ENCODE peak calls at places on chromosomes 2 and 18, in six cellular contexts. One of them, this sample, is unnamed. For H3K27me3, the result is how much of the 10 kb centered on the place peaks cover.

GRCh38 chr2:84939426-84940087 is 31.4 kb upstream of the KCMF1 start:
- DNase-seq in adrenal gland: no peak
- DNase-seq in Peyer's patch: peak
- DNase-seq in body of pancreas: peak
- DNase-seq in ovary: no peak
- DNase-seq in sigmoid colon: peak
- DNase-seq in this sample: no peak

GRCh38 chr2:157989227-157989626 is 112.4 kb upstream of the UPP2 start:
- DNase-seq in body of pancreas: no peak
- DNase-seq in ovary: no peak
- DNase-seq in sigmoid colon: no peak
- DNase-seq in adrenal gland: no peak
- DNase-seq in Peyer's patch: no peak
- DNase-seq in this sample: no peak

GRCh38 chr18:23237524-23238151 is 102.4 kb downstream of the CABLES1 start:
- DNase-seq in ovary: peak
- DNase-seq in sigmoid colon: peak
- DNase-seq in adrenal gland: peak
- DNase-seq in body of pancreas: peak
- DNase-seq in Peyer's patch: peak
- DNase-seq in this sample: peak

GRCh38 chr2:217854684-217855083 is 148.1 kb downstream of the TNS1 start:
- DNase-seq in ovary: no peak
- DNase-seq in sigmoid colon: no peak
- DNase-seq in adrenal gland: no peak
- DNase-seq in body of pancreas: no peak
- DNase-seq in Peyer's patch: no peak
- DNase-seq in this sample: no peak

GRCh38 chr18:40883271-40883670 is 1071.8 kb upstream of the PIK3C3 start:
- DNase-seq in body of pancreas: no peak
- DNase-seq in Peyer's patch: no peak
- DNase-seq in adrenal gland: no peak
- DNase-seq in ovary: no peak
- DNase-seq in sigmoid colon: no peak
- DNase-seq in this sample: no peak

GRCh38 chr2:73134471-73134870 is 21.7 kb upstream of the RAB11FIP5 start:
- DNase-seq in ovary: no peak
- DNase-seq in adrenal gland: no peak
- DNase-seq in body of pancreas: no peak
- DNase-seq in Peyer's patch: no peak
- DNase-seq in sigmoid colon: no peak
- DNase-seq in this sample: no peak

GRCh38 chr2:7014201-7014640 is 97.0 kb downstream of the RNF144A start:
- DNase-seq in Peyer's patch: no peak
- DNase-seq in sigmoid colon: no peak
- DNase-seq in ovary: no peak
- DNase-seq in body of pancreas: no peak
- DNase-seq in adrenal gland: no peak
- DNase-seq in this sample: peak

GRCh38 chr2:158586491-158586890 is 129.7 kb downstream of the PKP4 start:
- DNase-seq in body of pancreas: no peak
- DNase-seq in Peyer's patch: no peak
- DNase-seq in ovary: no peak
- DNase-seq in adrenal gland: no peak
- DNase-seq in sigmoid colon: no peak
- DNase-seq in this sample: no peak

GRCh38 chr2:70861774-70862644 is 26.4 kb upstream of the CD207 start:
- DNase-seq in sigmoid colon: peak
- DNase-seq in adrenal gland: peak
- DNase-seq in Peyer's patch: peak
- DNase-seq in ovary: peak
- DNase-seq in body of pancreas: peak
- DNase-seq in this sample: peak

GRCh38 chr2:200127852-200128251 is 172.5 kb downstream of the MAIP1 start:
- DNase-seq in ovary: no peak
- DNase-seq in sigmoid colon: no peak
- DNase-seq in body of pancreas: no peak
- DNase-seq in adrenal gland: no peak
- DNase-seq in Peyer's patch: no peak
- DNase-seq in this sample: no peak

GRCh38 chr2:57291209-57291608 is 755.4 kb upstream of the VRK2 start:
- DNase-seq in ovary: no peak
- DNase-seq in adrenal gland: no peak
- DNase-seq in sigmoid colon: no peak
- DNase-seq in body of pancreas: peak
- DNase-seq in Peyer's patch: no peak
- DNase-seq in this sample: no peak

GRCh38 chr2:238558456-238559099 is 131.9 kb downstream of the ASB1 start:
- DNase-seq in body of pancreas: no peak
- DNase-seq in sigmoid colon: no peak
- DNase-seq in ovary: no peak
- DNase-seq in adrenal gland: no peak
- DNase-seq in Peyer's patch: no peak
- DNase-seq in this sample: no peak

GRCh38 chr2:191501390-191502168 is 176.4 kb upstream of the NABP1 start:
- DNase-seq in body of pancreas: no peak
- DNase-seq in Peyer's patch: no peak
- DNase-seq in ovary: no peak
- DNase-seq in sigmoid colon: no peak
- DNase-seq in adrenal gland: no peak
- DNase-seq in this sample: no peak

GRCh38 chr2:175003875-175004729 is 1.1 kb downstream of the CHN1 start:
- DNase-seq in ovary: no peak
- DNase-seq in Peyer's patch: no peak
- DNase-seq in body of pancreas: no peak
- DNase-seq in sigmoid colon: no peak
- DNase-seq in adrenal gland: peak
- DNase-seq in this sample: peak

GRCh38 chr18:51867767-51868166 is 472.2 kb upstream of the DCC start:
- DNase-seq in adrenal gland: no peak
- DNase-seq in ovary: no peak
- DNase-seq in body of pancreas: no peak
- DNase-seq in sigmoid colon: no peak
- DNase-seq in Peyer's patch: no peak
- DNase-seq in this sample: peak

GRCh38 chr2:202121532-202122166 is 48.6 kb downstream of the KIAA2012 start:
- DNase-seq in body of pancreas: peak
- DNase-seq in Peyer's patch: no peak
- DNase-seq in adrenal gland: no peak
- DNase-seq in ovary: no peak
- DNase-seq in sigmoid colon: no peak
- DNase-seq in this sample: no peak

GRCh38 chr2:196201229-196201998 is 30.0 kb upstream of the STK17B start:
- DNase-seq in Peyer's patch: no peak
- DNase-seq in body of pancreas: no peak
- DNase-seq in sigmoid colon: no peak
- DNase-seq in ovary: no peak
- DNase-seq in adrenal gland: no peak
- DNase-seq in this sample: no peak

GRCh38 chr2:194819367-194819766 is 837.7 kb upstream of the SLC39A10 start:
- DNase-seq in body of pancreas: no peak
- DNase-seq in adrenal gland: no peak
- DNase-seq in sigmoid colon: no peak
- DNase-seq in ovary: no peak
- DNase-seq in Peyer's patch: no peak
- DNase-seq in this sample: no peak

GRCh38 chr2:68491582-68491981 is 24.2 kb downstream of the APLF start:
- DNase-seq in ovary: no peak
- DNase-seq in Peyer's patch: no peak
- DNase-seq in adrenal gland: no peak
- DNase-seq in sigmoid colon: no peak
- DNase-seq in body of pancreas: no peak
- DNase-seq in this sample: no peak

GRCh38 chr2:105886029-105886454 is 141.3 kb downstream of the NCK2 start:
- DNase-seq in adrenal gland: peak
- DNase-seq in sigmoid colon: no peak
- DNase-seq in ovary: no peak
- DNase-seq in Peyer's patch: no peak
- DNase-seq in body of pancreas: no peak
- DNase-seq in this sample: no peak

GRCh38 chr2:33681333-33681732 is 82.2 kb upstream of the FAM98A start:
- DNase-seq in sigmoid colon: no peak
- DNase-seq in adrenal gland: no peak
- DNase-seq in body of pancreas: no peak
- DNase-seq in Peyer's patch: no peak
- DNase-seq in ovary: no peak
- DNase-seq in this sample: no peak

GRCh38 chr18:59961086-59961485 is 61.3 kb downstream of the PMAIP1 start:
- DNase-seq in sigmoid colon: no peak
- DNase-seq in adrenal gland: no peak
- DNase-seq in body of pancreas: peak
- DNase-seq in Peyer's patch: no peak
- DNase-seq in ovary: no peak
- DNase-seq in this sample: no peak

GRCh38 chr18:79368681-79369080 is 27.0 kb upstream of the NFATC1 start:
- DNase-seq in adrenal gland: no peak
- DNase-seq in Peyer's patch: no peak
- DNase-seq in sigmoid colon: no peak
- DNase-seq in body of pancreas: no peak
- DNase-seq in ovary: no peak
- DNase-seq in this sample: peak

GRCh38 chr2:209501579-209501978 is 77.7 kb downstream of the MAP2 start:
- DNase-seq in sigmoid colon: no peak
- DNase-seq in Peyer's patch: no peak
- DNase-seq in body of pancreas: no peak
- DNase-seq in adrenal gland: no peak
- DNase-seq in ovary: no peak
- DNase-seq in this sample: no peak

GRCh38 chr2:45765847-45766254 is 114.4 kb downstream of the PRKCE start:
- DNase-seq in sigmoid colon: no peak
- DNase-seq in body of pancreas: peak
- DNase-seq in Peyer's patch: no peak
- DNase-seq in ovary: no peak
- DNase-seq in adrenal gland: no peak
- DNase-seq in this sample: no peak

GRCh38 chr18:12534820-12535219 is 123.1 kb downstream of the SPIRE1 start:
- DNase-seq in sigmoid colon: no peak
- DNase-seq in body of pancreas: no peak
- DNase-seq in ovary: no peak
- DNase-seq in Peyer's patch: no peak
- DNase-seq in adrenal gland: no peak
- DNase-seq in this sample: no peak

GRCh38 chr2:109387221-109387735 is 226.5 kb downstream of the SEPTIN10 start:
- DNase-seq in ovary: no peak
- DNase-seq in adrenal gland: no peak
- DNase-seq in Peyer's patch: peak
- DNase-seq in body of pancreas: no peak
- DNase-seq in sigmoid colon: peak
- DNase-seq in this sample: no peak

GRCh38 chr2:147450661-147451060 is 394.2 kb upstream of the ACVR2A start:
- DNase-seq in sigmoid colon: no peak
- DNase-seq in Peyer's patch: no peak
- DNase-seq in body of pancreas: no peak
- DNase-seq in ovary: no peak
- DNase-seq in adrenal gland: no peak
- DNase-seq in this sample: no peak

GRCh38 chr2:36780231-36780808 is 83.8 kb downstream of the VIT start:
- DNase-seq in Peyer's patch: no peak
- DNase-seq in sigmoid colon: no peak
- DNase-seq in ovary: no peak
- DNase-seq in body of pancreas: no peak
- DNase-seq in adrenal gland: no peak
- DNase-seq in this sample: no peak

GRCh38 chr2:71618327-71619113 is 165.2 kb downstream of the DYSF start:
- DNase-seq in Peyer's patch: peak
- DNase-seq in ovary: no peak
- DNase-seq in adrenal gland: no peak
- DNase-seq in sigmoid colon: peak
- DNase-seq in body of pancreas: no peak
- DNase-seq in this sample: peak

GRCh38 chr18:3806656-3807055 is 356.7 kb downstream of the TGIF1 start:
- DNase-seq in ovary: no peak
- DNase-seq in adrenal gland: no peak
- DNase-seq in Peyer's patch: no peak
- DNase-seq in sigmoid colon: no peak
- DNase-seq in body of pancreas: no peak
- DNase-seq in this sample: no peak

GRCh38 chr2:30446602-30447148 is 371 bp upstream of the LCLAT1 start:
- DNase-seq in adrenal gland: no peak
- DNase-seq in body of pancreas: no peak
- DNase-seq in ovary: no peak
- DNase-seq in Peyer's patch: no peak
- DNase-seq in sigmoid colon: no peak
- DNase-seq in this sample: no peak

GRCh38 chr2:30450025-30450424 is 3.0 kb downstream of the LCLAT1 start:
- DNase-seq in sigmoid colon: no peak
- DNase-seq in ovary: no peak
- DNase-seq in adrenal gland: no peak
- DNase-seq in Peyer's patch: no peak
- DNase-seq in body of pancreas: peak
- DNase-seq in this sample: no peak

GRCh38 chr2:30445266-30445821 is 1.7 kb upstream of the LCLAT1 start:
- DNase-seq in adrenal gland: no peak
- DNase-seq in body of pancreas: no peak
- DNase-seq in sigmoid colon: no peak
- DNase-seq in ovary: no peak
- DNase-seq in Peyer's patch: no peak
- DNase-seq in this sample: no peak

GRCh38 chr2:30448308-30448707 is 1.3 kb downstream of the LCLAT1 start:
- DNase-seq in sigmoid colon: no peak
- DNase-seq in body of pancreas: no peak
- DNase-seq in adrenal gland: no peak
- DNase-seq in Peyer's patch: no peak
- DNase-seq in ovary: no peak
- DNase-seq in this sample: no peak

GRCh38 chr2:30447149-30448045 is at the start of gene LCLAT1:
- DNase-seq in sigmoid colon: peak
- DNase-seq in adrenal gland: peak
- DNase-seq in ovary: peak
- DNase-seq in Peyer's patch: peak
- DNase-seq in body of pancreas: peak
- DNase-seq in this sample: peak
- TF ChIP-seq POLR2A in sigmoid colon: no peak
- TF ChIP-seq POLR2A in adrenal gland: no peak
- TF ChIP-seq POLR2A in ovary: peak
- TF ChIP-seq POLR2A in Peyer's patch: no peak
- TF ChIP-seq POLR2A in body of pancreas: no peak
- TF ChIP-seq POLR2A in this sample: no peak

GRCh38 chr2:120344991-120345975 is 653 bp upstream of the INHBB start:
- DNase-seq in body of pancreas: no peak
- DNase-seq in sigmoid colon: no peak
- DNase-seq in ovary: peak
- DNase-seq in Peyer's patch: no peak
- DNase-seq in adrenal gland: peak
- DNase-seq in this sample: no peak
- H3K27me3 ChIP-seq in body of pancreas: under half
- H3K27me3 ChIP-seq in sigmoid colon: half or more
- H3K27me3 ChIP-seq in ovary: under half
- H3K27me3 ChIP-seq in Peyer's patch: under half
- H3K27me3 ChIP-seq in adrenal gland: under half
- H3K27me3 ChIP-seq in this sample: under half

GRCh38 chr2:197786010-197786877 is 1.1 kb upstream of the BOLL start:
- DNase-seq in ovary: no peak
- DNase-seq in body of pancreas: peak
- DNase-seq in adrenal gland: no peak
- DNase-seq in Peyer's patch: peak
- DNase-seq in sigmoid colon: no peak
- DNase-seq in this sample: peak
- TF ChIP-seq CTCF in ovary: no peak
- TF ChIP-seq CTCF in body of pancreas: peak
- TF ChIP-seq CTCF in adrenal gland: peak
- TF ChIP-seq CTCF in Peyer's patch: peak
- TF ChIP-seq CTCF in sigmoid colon: no peak
- TF ChIP-seq CTCF in this sample: peak

GRCh38 chr2:240560084-240560479 is at the start of gene DUSP28:
- DNase-seq in Peyer's patch: peak
- DNase-seq in adrenal gland: peak
- DNase-seq in body of pancreas: peak
- DNase-seq in sigmoid colon: peak
- DNase-seq in ovary: peak
- DNase-seq in this sample: peak
- TF ChIP-seq POLR2A in Peyer's patch: peak
- TF ChIP-seq POLR2A in adrenal gland: peak
- TF ChIP-seq POLR2A in body of pancreas: peak
- TF ChIP-seq POLR2A in sigmoid colon: peak
- TF ChIP-seq POLR2A in ovary: peak
- TF ChIP-seq POLR2A in this sample: no peak